ENCODE peak calls at places on chromosomes 13 and 19, in nine cellular contexts. N is kidney epithelial cell; R is HuH-7.5; Y is GM12891; C is uterus; G is activated T-cell treated with anti-CD3 and anti-CD28 coated beads, Interleukin-2, amount 50 U/mL, for 72 hours; V is HL-60; K is SHP77; M is aorta. S is an unnamed sample.
A peak's percentile ranks its signal among the peaks of the same experiment; 100 is the strongest.

GRCh38 chr19:2271516-2272103 is 10.4 kb downstream of the PEAK3 start:
- DNase-seq in Y (no peak), C (peak; percentile 40), M (peak; percentile 62), N (no peak), G (no peak), R (no peak), V (no peak), K (no peak), S (no peak)

GRCh38 chr13:113929628-113930615 is 44.0 kb downstream of the C13orf46 start:
- DNase-seq in M (peak; percentile 63), R (no peak), K (no peak), Y (no peak), G (no peak), N (no peak), C (no peak), V (no peak), S (no peak)

GRCh38 chr13:110716235-110716505 is 2.7 kb downstream of the ING1 start:
- DNase-seq in K (peak; percentile 24), N (no peak), G (no peak), M (peak; percentile 68), V (no peak), R (no peak), C (peak; percentile 56), Y (no peak), S (no peak)

GRCh38 chr19:30001794-30002193 is 59.8 kb downstream of the URI1 start:
- DNase-seq in Y (no peak), M (no peak), V (no peak), C (no peak), K (no peak), R (no peak), G (no peak), N (no peak), S (no peak)

GRCh38 chr13:93145199-93145598 is 81.4 kb upstream of the GPC6 start:
- DNase-seq in R (no peak), N (peak; percentile 34), K (no peak), C (no peak), M (no peak), Y (no peak), V (no peak), G (no peak), S (no peak)

GRCh38 chr13:26605845-26606244 is 48.4 kb downstream of the WASF3 start:
- DNase-seq in V (no peak), G (no peak), R (no peak), Y (no peak), C (no peak), N (no peak), K (peak; percentile 1), M (no peak), S (no peak)

GRCh38 chr19:38702278-38702677 is 42.0 kb downstream of the CAPN12 start:
- DNase-seq in G (no peak), V (no peak), C (no peak), N (no peak), R (no peak), M (no peak), K (peak; percentile 95), Y (no peak), S (no peak)

GRCh38 chr13:24074687-24075086 is 85.8 kb upstream of the SPATA13 start:
- DNase-seq in R (no peak), G (no peak), K (no peak), M (peak; percentile 68), V (peak; percentile 50), Y (no peak), N (no peak), C (no peak), S (no peak)

GRCh38 chr13:61202042-61202441 is 213.6 kb downstream of the PCDH20 start:
- DNase-seq in R (no peak), V (no peak), G (no peak), Y (no peak), C (no peak), N (no peak), K (no peak), M (no peak), S (no peak)

GRCh38 chr13:53174550-53174949 is 145.9 kb downstream of the OLFM4 start:
- DNase-seq in V (no peak), M (no peak), R (no peak), Y (no peak), C (peak; percentile 36), K (no peak), G (no peak), N (no peak), S (no peak)

GRCh38 chr19:1214862-1215731 is 9.5 kb downstream of the STK11 start:
- DNase-seq in C (no peak), V (no peak), G (no peak), Y (no peak), R (no peak), M (peak; percentile 90), N (no peak), K (peak; percentile 62), S (no peak)

GRCh38 chr19:29445246-29445645 is 80.5 kb upstream of the VSTM2B start:
- DNase-seq in G (no peak), K (no peak), V (no peak), R (no peak), M (no peak), C (no peak), N (no peak), Y (no peak), S (no peak)

GRCh38 chr13:44989941-44990340 is 603 bp downstream of the GPALPP1 start:
- DNase-seq in Y (peak; percentile 11), M (no peak), C (no peak), K (no peak), R (no peak), G (no peak), V (no peak), N (no peak), S (no peak)

S was measured in activated naive CD8-positive, alpha-beta T cell treated with anti-CD3 and anti-CD28 coated beads for 36 hours.